ENCODE peak calls at places on chromosomes 11 and 22, in six cellular contexts. D is putamen; S is NCI-H774; E is fibroblast of gingiva; J is NCI-H1092; R is stimulated activated CD8-positive, alpha-beta memory T cell treated with anti-CD3 and anti-CD28 coated beads, Interleukin-7, amount 100 ng/mL, for 48 hours. H is an unnamed sample.

GRCh38 chr11:130159657-130160459 is at the start of gene ST14:
- DNase-seq in D (no peak), S (peak), E (no peak), J (no peak), R (no peak), H (no peak)

GRCh38 chr22:19942071-19942885 is 660 bp upstream of the TXNRD2 start:
- DNase-seq in D (no peak), S (no peak), E (peak), J (no peak), R (no peak), H (peak)

GRCh38 chr11:2533642-2534115 is 88.9 kb downstream of the KCNQ1 start:
- DNase-seq in D (no peak), S (no peak), E (peak), J (no peak), R (peak), H (peak)

GRCh38 chr22:27990879-27991278 is 71.8 kb upstream of the PITPNB start:
- DNase-seq in D (no peak), S (no peak), E (peak), J (no peak), R (no peak), H (peak)

GRCh38 chr11:13137778-13138400 is 128.8 kb downstream of the RASSF10 start:
- DNase-seq in D (no peak), S (no peak), E (no peak), J (no peak), R (no peak), H (no peak)

GRCh38 chr11:104129138-104129537 is 34.8 kb downstream of the PDGFD start:
- DNase-seq in D (no peak), S (no peak), E (no peak), J (no peak), R (no peak), H (no peak)

GRCh38 chr22:50171965-50172421 is 1.5 kb downstream of the PANX2 start:
- DNase-seq in D (no peak), S (no peak), E (no peak), J (no peak), R (no peak), H (no peak)

GRCh38 chr11:123473941-123474668 is 44.0 kb downstream of the GRAMD1B start:
- DNase-seq in D (no peak), S (no peak), E (peak), J (no peak), R (no peak), H (peak)

GRCh38 chr11:63845305-63845704 is 6.4 kb downstream of the MARK2 start:
- DNase-seq in D (no peak), S (no peak), E (peak), J (no peak), R (no peak), H (no peak)

GRCh38 chr11:74257934-74258553 is 53.4 kb downstream of the P4HA3 start:
- DNase-seq in D (peak), S (no peak), E (peak), J (no peak), R (no peak), H (no peak)

GRCh38 chr11:101474666-101475065 is 109.1 kb downstream of the TRPC6 start:
- DNase-seq in D (no peak), S (no peak), E (no peak), J (no peak), R (no peak), H (no peak)

GRCh38 chr11:120513436-120514315 is 2.1 kb downstream of the GRIK4 start:
- DNase-seq in D (no peak), S (no peak), E (no peak), J (no peak), R (no peak), H (no peak)

GRCh38 chr11:27291954-27292641 is 70.9 kb downstream of the CCDC34 start:
- DNase-seq in D (no peak), S (no peak), E (no peak), J (no peak), R (no peak), H (no peak)